ENCODE peak calls at places on chromosomes 6 and 20, in nine cellular contexts. C, L, P, A, G, E, Z, U and R are unnamed samples.

GRCh38 chr20:56554869-56555268 is 21.8 kb downstream of the FAM209B start:
- DNase-seq in C (peak; percentile 47), L (no peak), P (peak; percentile 99), A (no peak), G (peak; percentile 16), E (peak; percentile 90), Z (peak; percentile 81), U (peak; percentile 91), R (peak; percentile 64)

GRCh38 chr6:154236646-154237236 is 119.9 kb downstream of the IPCEF1 start:
- DNase-seq in C (no peak), L (no peak), P (no peak), A (no peak), G (no peak), E (peak; percentile 13), Z (no peak), U (no peak), R (no peak)

GRCh38 chr6:31732029-31732428 is 2.9 kb upstream of the DDAH2 start:
- DNase-seq in C (no peak), L (no peak), P (no peak), A (no peak), G (no peak), E (no peak), Z (no peak), U (no peak), R (no peak)

GRCh38 chr6:157403684-157404051 is 22.7 kb downstream of the ZDHHC14 start:
- DNase-seq in C (no peak), L (no peak), P (no peak), A (no peak), G (no peak), E (no peak), Z (no peak), U (no peak), R (no peak)

GRCh38 chr6:75893058-75893775 is 144.2 kb downstream of the MYO6 start:
- DNase-seq in C (peak; percentile 31), L (no peak), P (peak; percentile 45), A (no peak), G (peak; percentile 83), E (peak; percentile 80), Z (peak; percentile 60), U (peak; percentile 88), R (peak; percentile 35)

GRCh38 chr6:104418125-104418524 is 441.6 kb downstream of the HACE1 start:
- DNase-seq in C (no peak), L (no peak), P (no peak), A (no peak), G (no peak), E (no peak), Z (no peak), U (no peak), R (no peak)

GRCh38 chr20:54355631-54356280 is 119.6 kb upstream of the DOK5 start:
- DNase-seq in C (no peak), L (no peak), P (no peak), A (no peak), G (no peak), E (peak; percentile 50), Z (no peak), U (peak; percentile 32), R (no peak)

GRCh38 chr20:10412591-10413408 is 21.2 kb downstream of the MKKS start:
- DNase-seq in C (no peak), L (no peak), P (no peak), A (no peak), G (no peak), E (no peak), Z (no peak), U (peak; percentile 21), R (no peak)

GRCh38 chr6:14476793-14477531 is 359.4 kb downstream of the CD83 start:
- DNase-seq in C (no peak), L (no peak), P (no peak), A (no peak), G (no peak), E (peak; percentile 100), Z (peak; percentile 97), U (peak; percentile 97), R (no peak)

GRCh38 chr20:57783956-57784837 is 74.4 kb upstream of the PMEPA1 start:
- DNase-seq in C (no peak), L (no peak), P (no peak), A (no peak), G (no peak), E (no peak), Z (no peak), U (no peak), R (no peak)

GRCh38 chr20:36093025-36093803 is 61.3 kb upstream of the EPB41L1 start:
- DNase-seq in C (peak; percentile 51), L (peak; percentile 51), P (no peak), A (peak; percentile 85), G (peak; percentile 25), E (no peak), Z (no peak), U (no peak), R (peak; percentile 38)

GRCh38 chr6:148557796-148558457 is 188.9 kb upstream of the UST start:
- DNase-seq in C (no peak), L (no peak), P (no peak), A (no peak), G (no peak), E (no peak), Z (no peak), U (no peak), R (no peak)

GRCh38 chr6:112626468-112627082 is 279.4 kb downstream of the RFPL4B start:
- DNase-seq in C (no peak), L (no peak), P (no peak), A (no peak), G (no peak), E (peak; percentile 82), Z (peak; percentile 27), U (peak; percentile 48), R (peak; percentile 12)

GRCh38 chr20:54134445-54135220 is 39.2 kb downstream of the CYP24A1 start:
- DNase-seq in C (no peak), L (no peak), P (peak; percentile 93), A (no peak), G (no peak), E (peak; percentile 82), Z (no peak), U (peak; percentile 47), R (no peak)

GRCh38 chr6:19753822-19754221 is 83.3 kb upstream of the ID4 start:
- DNase-seq in C (no peak), L (peak; percentile 51), P (no peak), A (no peak), G (no peak), E (no peak), Z (no peak), U (no peak), R (no peak)

DNA sequence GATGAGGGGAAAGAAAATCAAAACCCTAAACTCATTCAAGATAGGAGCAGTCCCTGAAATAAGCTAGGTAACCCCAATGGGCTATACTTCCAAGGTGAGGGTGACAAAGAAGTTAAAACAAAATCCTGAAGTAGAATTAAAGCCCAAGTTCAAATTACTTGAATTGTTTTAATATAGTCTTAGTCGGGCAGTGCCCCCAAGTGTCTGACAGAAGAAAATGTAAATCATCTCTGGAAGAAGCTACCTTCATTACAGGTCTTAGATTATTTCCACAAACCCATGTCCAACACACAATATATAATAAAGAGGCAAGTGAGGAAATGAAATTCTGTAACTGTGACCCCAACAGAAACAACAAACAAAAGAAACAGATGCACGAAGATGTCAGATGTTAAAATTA is 36.8 kb upstream of the L3MBTL3 start:
- DNase-seq in C (no peak), L (no peak), P (no peak), A (no peak), G (no peak), E (peak; percentile 33), Z (no peak), U (peak; percentile 40), R (no peak)
- TF ChIP-seq CTCF in C (peak; percentile 2), L (no peak), P (peak; percentile 58), A (no peak), G (peak; percentile 22), E (peak; percentile 48), Z (peak; percentile 29), U (no peak), R (no peak)

DNA sequence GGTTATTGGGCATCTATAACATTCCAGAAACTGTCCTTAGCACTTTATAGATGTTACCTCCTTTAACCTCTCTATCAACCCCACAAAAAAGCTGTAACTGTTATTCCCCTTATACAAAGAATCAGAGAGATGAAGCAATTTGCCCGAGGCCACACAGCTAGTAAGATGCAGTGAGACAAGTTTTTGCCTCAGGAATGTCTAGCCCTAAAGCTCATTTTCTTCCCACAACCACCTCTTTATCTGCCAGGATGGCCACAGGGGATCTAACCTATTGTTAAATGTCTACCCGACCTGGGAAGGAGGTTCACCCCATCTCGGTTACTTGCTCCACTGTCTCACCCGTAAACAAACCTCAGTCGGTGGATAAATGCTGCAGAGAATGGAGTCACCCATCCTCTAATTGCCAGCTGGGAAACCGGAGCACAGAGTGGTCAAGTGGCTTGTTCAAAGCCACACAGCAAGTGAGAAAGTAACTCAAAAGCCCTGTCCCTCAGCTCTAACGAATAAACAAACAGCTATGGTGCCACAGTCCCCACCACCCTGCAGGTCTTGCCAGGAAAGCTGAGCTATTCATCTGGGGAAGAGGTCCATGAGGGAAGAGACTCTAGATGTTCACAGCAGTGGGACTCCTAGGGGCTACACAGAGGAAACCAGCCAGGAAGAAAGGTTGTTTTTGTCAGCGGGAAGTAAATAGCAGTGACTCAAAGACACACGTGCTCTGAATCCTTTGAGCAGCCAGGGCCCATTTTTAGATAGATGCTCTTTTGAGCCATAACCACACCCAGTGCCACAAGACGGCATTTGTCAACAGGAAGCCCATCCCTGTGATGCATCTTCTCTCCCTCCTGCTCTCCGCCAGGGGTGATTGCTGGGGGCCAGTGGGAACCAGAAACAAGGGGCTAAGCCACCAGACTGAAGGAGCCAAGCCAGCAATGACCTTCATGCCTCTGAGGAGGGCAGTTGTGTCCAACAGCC is 32.2 kb upstream of the TCP11 start:
- DNase-seq in C (no peak), L (no peak), P (peak; percentile 87), A (no peak), G (no peak), E (no peak), Z (no peak), U (no peak), R (no peak)
- TF ChIP-seq CTCF in C (no peak), L (no peak), P (no peak), A (no peak), G (no peak), E (no peak), Z (no peak), U (no peak), R (no peak)

GRCh38 chr20:25300496-25301170 is 52.7 kb downstream of the PYGB start:
- DNase-seq in C (no peak), L (no peak), P (no peak), A (no peak), G (no peak), E (peak; percentile 42), Z (no peak), U (no peak), R (no peak)
- TF ChIP-seq CTCF in C (no peak), L (no peak), P (no peak), A (no peak), G (no peak), E (no peak), Z (peak; percentile 16), U (no peak), R (no peak)

DNA sequence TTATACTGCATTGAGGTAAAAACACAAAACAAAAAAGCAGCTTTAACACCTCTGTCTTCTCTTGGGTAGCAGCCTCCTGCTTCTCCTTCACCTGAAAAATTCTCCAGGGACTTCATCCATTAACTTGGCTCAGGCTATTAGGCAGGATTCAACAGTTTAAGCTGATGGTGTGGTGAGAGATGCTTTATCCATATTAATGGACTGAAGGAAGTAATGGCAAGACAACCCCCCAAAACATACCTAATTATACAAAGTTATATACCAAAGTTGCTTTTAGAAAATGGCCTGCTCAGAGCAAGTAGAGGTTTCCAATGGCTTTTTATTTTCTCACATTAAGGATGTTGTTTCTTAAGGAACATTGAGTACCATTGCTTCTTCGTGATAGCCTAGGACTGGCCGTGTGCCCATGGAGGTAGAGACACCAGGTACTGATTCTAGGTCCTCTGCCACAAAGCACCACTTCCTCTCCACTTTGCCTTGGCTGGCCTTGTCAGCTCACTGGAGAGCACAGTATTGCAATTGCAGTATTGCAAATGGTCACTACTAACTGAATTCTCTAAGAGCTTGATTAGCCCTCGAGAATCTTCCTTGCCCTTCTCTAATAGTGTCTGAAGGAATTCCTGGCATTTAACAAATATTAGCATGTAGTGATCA is 7.3 kb downstream of the EDN1 start:
- DNase-seq in C (no peak), L (no peak), P (no peak), A (no peak), G (no peak), E (no peak), Z (no peak), U (no peak), R (no peak)
- TF ChIP-seq CTCF in C (no peak), L (no peak), P (no peak), A (no peak), G (no peak), E (no peak), Z (no peak), U (no peak), R (no peak)